ENCODE peak calls at places on chromosomes 12 and 14, in six cellular contexts. B is AG09319; N is GM10248; X is HTR-8/SVneo; L is OCI-LY7; P is stimulated activated CD4-positive, alpha-beta T cell treated with anti-CD3 and anti-CD28 coated beads, TNF-alpha, amount 100 ng/mL, for 4 hours. W is an unnamed sample.

GRCh38 chr14:104355949-104356737 is 217.8 kb downstream of the KIF26A start:
- DNase-seq in B (no peak), N (no peak), X (peak; percentile 29), L (no peak), P (no peak), W (no peak)

GRCh38 chr12:91224411-91224810 is 41.8 kb upstream of the DCN start:
- DNase-seq in B (no peak), N (no peak), X (no peak), L (no peak), P (no peak), W (no peak)

GRCh38 chr14:95039259-95039992 is 117.9 kb downstream of the DICER1 start:
- DNase-seq in B (no peak), N (no peak), X (no peak), L (no peak), P (no peak), W (no peak)

GRCh38 chr12:613996-614726 is 49.1 kb downstream of the NINJ2 start:
- DNase-seq in B (no peak), N (peak; percentile 63), X (peak; percentile 38), L (peak; percentile 70), P (no peak), W (no peak)

GRCh38 chr12:65656904-65657351 is 167.4 kb upstream of the HMGA2 start:
- DNase-seq in B (peak; percentile 69), N (no peak), X (peak; percentile 44), L (no peak), P (no peak), W (peak; percentile 79)

GRCh38 chr14:74048291-74048690 is 29.1 kb downstream of the BBOF1 start:
- DNase-seq in B (no peak), N (no peak), X (no peak), L (peak; percentile 21), P (no peak), W (no peak)

GRCh38 chr12:6072302-6072752 is 52.1 kb downstream of the VWF start:
- DNase-seq in B (no peak), N (no peak), X (no peak), L (no peak), P (no peak), W (no peak)

GRCh38 chr12:62581288-62582064 is 114.8 kb downstream of the MON2 start:
- DNase-seq in B (peak; percentile 54), N (peak; percentile 48), X (peak; percentile 58), L (peak; percentile 52), P (no peak), W (peak; percentile 62)

GRCh38 chr12:107404981-107405380 is 280.6 kb upstream of the PWP1 start:
- DNase-seq in B (no peak), N (peak; percentile 25), X (no peak), L (peak; percentile 58), P (no peak), W (no peak)

GRCh38 chr12:13091831-13092230 is 11.6 kb downstream of the GSG1 start:
- DNase-seq in B (no peak), N (no peak), X (no peak), L (no peak), P (no peak), W (no peak)

GRCh38 chr14:90561031-90561430 is 164.2 kb downstream of the CALM1 start:
- DNase-seq in B (no peak), N (no peak), X (no peak), L (no peak), P (no peak), W (no peak)

GRCh38 chr12:10940389-10940788 is 1.3 kb upstream of the TAS2R14 start:
- DNase-seq in B (no peak), N (no peak), X (peak; percentile 17), L (no peak), P (no peak), W (no peak)

W was measured in COLO829.